ENCODE peak calls at places on chromosomes 7 and 10, in nine cellular contexts. Z is Karpas-422; I is HFFc6; W is transverse colon; M is neural progenitor cell; G is GM20000; L is left colon; V is stimulated activated CD4-positive, alpha-beta T cell treated with anti-CD3 and anti-CD28 coated beads, Interleukin-1b, Interleukin-23, amount 100 ng/mL, for 24 hours; H is NCI-H2081. O is an unnamed sample.

GRCh38 chr7:45712872-45713668 is 138.9 kb downstream of the ADCY1 start:
- DNase-seq in Z (no peak), I (no peak), W (no peak), M (no peak), G (no peak), L (no peak), V (no peak), H (no peak), O (no peak)

GRCh38 chr10:84608126-84608525 is 279.7 kb downstream of the CCSER2 start:
- DNase-seq in Z (no peak), I (no peak), W (no peak), M (no peak), G (no peak), L (no peak), V (no peak), H (no peak), O (no peak)

GRCh38 chr10:69902835-69903535 is 101.3 kb downstream of the COL13A1 start:
- DNase-seq in Z (no peak), I (no peak), W (peak), M (no peak), G (no peak), L (peak), V (no peak), H (no peak), O (no peak)

GRCh38 chr10:125284875-125285597 is 124.7 kb upstream of the CTBP2 start:
- DNase-seq in Z (peak), I (peak), W (no peak), M (no peak), G (no peak), L (no peak), V (no peak), H (no peak), O (peak)

GRCh38 chr7:74429153-74429747 is 24.5 kb upstream of the GTF2IRD1 start:
- DNase-seq in Z (no peak), I (peak), W (no peak), M (peak), G (no peak), L (no peak), V (no peak), H (no peak), O (no peak)

GRCh38 chr7:44079221-44080021 is 2.9 kb downstream of the POLM start:
- DNase-seq in Z (no peak), I (no peak), W (no peak), M (no peak), G (no peak), L (no peak), V (no peak), H (no peak), O (no peak)

GRCh38 chr7:33814400-33814799 is 90.9 kb upstream of the BMPER start:
- DNase-seq in Z (no peak), I (no peak), W (no peak), M (no peak), G (no peak), L (no peak), V (no peak), H (no peak), O (peak)

GRCh38 chr7:23299770-23300300 is 696 bp downstream of the MALSU1 start:
- DNase-seq in Z (peak), I (no peak), W (no peak), M (no peak), G (peak), L (no peak), V (no peak), H (no peak), O (peak)

GRCh38 chr7:35975851-35976454 is 175.1 kb downstream of the SEPTIN7 start:
- DNase-seq in Z (peak), I (peak), W (peak), M (peak), G (peak), L (no peak), V (peak), H (peak), O (peak)

GRCh38 chr7:69283421-69283820 is 314.9 kb upstream of the AUTS2 start:
- DNase-seq in Z (no peak), I (no peak), W (no peak), M (no peak), G (no peak), L (no peak), V (no peak), H (no peak), O (no peak)

GRCh38 chr10:122060250-122060649 is 71.3 kb downstream of the TACC2 start:
- DNase-seq in Z (no peak), I (peak), W (peak), M (no peak), G (no peak), L (peak), V (no peak), H (no peak), O (no peak)

GRCh38 chr10:14601872-14602725 is 172.6 kb downstream of the FAM107B start:
- DNase-seq in Z (peak), I (peak), W (peak), M (no peak), G (peak), L (no peak), V (no peak), H (no peak), O (peak)

GRCh38 chr7:6248581-6248980 is 23.8 kb downstream of the CYTH3 start:
- DNase-seq in Z (no peak), I (peak), W (no peak), M (no peak), G (no peak), L (no peak), V (no peak), H (no peak), O (peak)

GRCh38 chr7:1861799-1862458 is 191.9 kb downstream of the ELFN1 start:
- DNase-seq in Z (peak), I (no peak), W (no peak), M (no peak), G (no peak), L (no peak), V (no peak), H (no peak), O (no peak)

GRCh38 chr10:48944171-48944570 is 4.5 kb upstream of the LRRC18 start:
- DNase-seq in Z (no peak), I (no peak), W (no peak), M (no peak), G (no peak), L (no peak), V (no peak), H (no peak), O (no peak)

GRCh38 chr7:33220231-33220630 is 90.9 kb downstream of the BBS9 start:
- DNase-seq in Z (no peak), I (no peak), W (no peak), M (no peak), G (no peak), L (no peak), V (no peak), H (no peak), O (no peak)

GRCh38 chr7:155453296-155454182 is 4.4 kb upstream of the EN2 start:
- DNase-seq in Z (no peak), I (no peak), W (no peak), M (peak), G (no peak), L (no peak), V (no peak), H (no peak), O (no peak)

GRCh38 chr7:2069472-2069860 is 163.3 kb downstream of the MAD1L1 start:
- DNase-seq in Z (no peak), I (no peak), W (no peak), M (peak), G (no peak), L (no peak), V (no peak), H (no peak), O (no peak)

GRCh38 chr10:71840177-71840711 is 10.8 kb downstream of the PSAP start:
- DNase-seq in Z (peak), I (peak), W (peak), M (peak), G (no peak), L (peak), V (no peak), H (peak), O (peak)

GRCh38 chr10:90847436-90847835 is 10.4 kb downstream of the HTR7 start:
- DNase-seq in Z (peak), I (peak), W (no peak), M (no peak), G (no peak), L (no peak), V (no peak), H (no peak), O (peak)

GRCh38 chr7:122137291-122138077 is 6.6 kb downstream of the AASS start:
- DNase-seq in Z (no peak), I (no peak), W (no peak), M (no peak), G (no peak), L (no peak), V (no peak), H (no peak), O (peak)

GRCh38 chr10:124566222-124566888 is 104.7 kb downstream of the LHPP start:
- DNase-seq in Z (no peak), I (no peak), W (no peak), M (no peak), G (no peak), L (no peak), V (no peak), H (no peak), O (no peak)

GRCh38 chr7:103071000-103071399 is 3.6 kb downstream of the FBXL13 start:
- DNase-seq in Z (no peak), I (no peak), W (no peak), M (no peak), G (no peak), L (no peak), V (no peak), H (no peak), O (no peak)